ENCODE peak calls at places on chromosomes 2 and 18, in six cellular contexts. M is dorsolateral prefrontal cortex, J is upper lobe of right lung, Z is cardiac muscle cell, U is heart right ventricle, X is brain microvascular endothelial cell. O is an unnamed sample.

GRCh38 chr2:108965540-108966299 is 23.3 kb downstream of the EDAR start:
- DNase-seq in M (no peak), J (no peak), Z (no peak), U (no peak), X (no peak), O (no peak)

GRCh38 chr2:241900251-241901017 is 30.9 kb downstream of the RTP5 start:
- DNase-seq in M (peak; percentile 22), J (peak; percentile 53), Z (no peak), U (peak; percentile 41), X (no peak), O (no peak)

GRCh38 chr2:234292205-234292954 is 204.5 kb downstream of the ARL4C start:
- DNase-seq in M (no peak), J (no peak), Z (peak; percentile 90), U (no peak), X (peak; percentile 56), O (no peak)

GRCh38 chr2:79686884-79687283 is 174.0 kb downstream of the CTNNA2 start:
- DNase-seq in M (no peak), J (no peak), Z (no peak), U (no peak), X (no peak), O (no peak)

GRCh38 chr2:12658287-12658945 is 58.3 kb upstream of the TRIB2 start:
- DNase-seq in M (no peak), J (no peak), Z (no peak), U (no peak), X (no peak), O (no peak)

GRCh38 chr2:186783254-186783653 is 65.7 kb downstream of the ZSWIM2 start:
- DNase-seq in M (no peak), J (no peak), Z (no peak), U (no peak), X (no peak), O (no peak)

GRCh38 chr2:153059338-153060052 is 341.1 kb downstream of the ARL6IP6 start:
- DNase-seq in M (no peak), J (no peak), Z (no peak), U (no peak), X (no peak), O (no peak)

GRCh38 chr2:220432645-220433044 is 805.2 kb downstream of the SLC4A3 start:
- DNase-seq in M (no peak), J (no peak), Z (no peak), U (no peak), X (no peak), O (no peak)

GRCh38 chr2:23301151-23301550 is 83.8 kb upstream of the KLHL29 start:
- DNase-seq in M (no peak), J (no peak), Z (no peak), U (no peak), X (peak; percentile 10), O (no peak)

DNA sequence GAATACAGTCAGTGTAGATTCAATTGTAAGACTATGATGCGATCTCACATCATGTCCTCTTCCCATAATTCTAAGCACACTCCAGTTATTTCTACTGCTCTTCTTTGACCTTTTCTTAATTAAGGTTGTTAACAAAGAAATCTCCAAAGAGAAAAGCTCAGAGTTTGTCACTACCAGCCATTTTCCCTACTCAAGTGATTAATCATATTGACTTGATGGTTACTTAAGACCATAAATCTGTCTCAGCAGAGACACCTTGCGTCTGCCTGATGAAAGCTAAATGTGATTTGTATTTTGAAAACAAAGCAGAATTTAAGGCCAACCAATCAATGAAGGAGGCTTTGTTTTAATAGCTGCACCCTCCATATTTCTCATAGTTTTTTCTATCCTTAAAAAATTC is 130.3 kb downstream of the DTNA start:
- DNase-seq in M (no peak), J (no peak), Z (no peak), U (no peak), X (no peak), O (no peak)
- TF ChIP-seq CTCF in M (no peak), J (no peak), Z (no peak), U (no peak), X (no peak), O (no peak)

DNA sequence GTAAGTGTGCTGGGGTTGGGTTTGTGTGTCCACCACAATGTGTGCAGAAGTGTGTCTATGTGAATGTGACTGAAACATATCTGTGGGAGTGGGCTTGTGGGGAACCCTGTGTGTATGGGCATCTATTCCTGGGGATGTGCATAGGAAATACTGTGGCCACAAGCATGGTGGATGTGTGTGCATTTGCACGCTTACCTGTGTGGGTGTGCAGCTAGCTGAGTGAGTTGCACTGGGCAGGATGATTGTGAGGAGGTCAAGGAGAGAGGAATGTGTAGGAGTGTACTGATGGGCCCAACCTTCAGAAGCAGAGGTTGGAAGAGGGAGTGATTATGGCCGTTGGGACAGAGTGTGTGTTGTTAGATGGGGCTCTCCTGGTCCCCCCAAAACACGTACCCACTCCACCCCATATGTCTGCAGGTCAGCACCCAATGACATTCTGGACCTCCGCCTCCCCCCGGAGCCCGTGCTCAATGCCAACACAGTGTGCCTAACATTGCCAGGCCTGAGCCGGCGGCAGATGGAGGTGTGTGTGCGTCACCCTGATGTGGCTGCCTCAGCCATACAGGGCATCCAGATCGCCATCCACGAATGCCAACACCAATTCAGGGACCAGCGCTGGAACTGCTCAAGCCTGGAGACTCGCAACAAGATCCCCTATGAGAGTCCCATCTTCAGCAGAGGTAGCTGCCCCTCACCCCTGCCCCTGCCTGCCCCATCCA is 1.3 kb downstream of the WNT10A start:
- DNase-seq in M (no peak), J (no peak), Z (no peak), U (no peak), X (no peak), O (no peak)
- H3K27me3 ChIP-seq in M (peaks cover 41% of the 10 kb centered on the region), J (peaks cover 59% of the 10 kb centered on the region), Z (peaks cover 100% of the 10 kb centered on the region), U (peaks cover 86% of the 10 kb centered on the region), X (peaks cover 80% of the 10 kb centered on the region), O (peaks cover 84% of the 10 kb centered on the region)

GRCh38 chr2:216665717-216666116 is 29.6 kb downstream of the IGFBP5 start:
- DNase-seq in M (no peak), J (no peak), Z (peak; percentile 34), U (no peak), X (no peak), O (no peak)

GRCh38 chr2:216663846-216664245 is 30.6 kb downstream of the IGFBP2 start:
- DNase-seq in M (no peak), J (no peak), Z (no peak), U (no peak), X (no peak), O (no peak)

GRCh38 chr2:216663106-216663505 is 29.9 kb downstream of the IGFBP2 start:
- DNase-seq in M (no peak), J (no peak), Z (no peak), U (no peak), X (no peak), O (no peak)

GRCh38 chr2:216665240-216665639 is 30.1 kb downstream of the IGFBP5 start:
- DNase-seq in M (no peak), J (no peak), Z (peak; percentile 68), U (no peak), X (no peak), O (no peak)

DNA sequence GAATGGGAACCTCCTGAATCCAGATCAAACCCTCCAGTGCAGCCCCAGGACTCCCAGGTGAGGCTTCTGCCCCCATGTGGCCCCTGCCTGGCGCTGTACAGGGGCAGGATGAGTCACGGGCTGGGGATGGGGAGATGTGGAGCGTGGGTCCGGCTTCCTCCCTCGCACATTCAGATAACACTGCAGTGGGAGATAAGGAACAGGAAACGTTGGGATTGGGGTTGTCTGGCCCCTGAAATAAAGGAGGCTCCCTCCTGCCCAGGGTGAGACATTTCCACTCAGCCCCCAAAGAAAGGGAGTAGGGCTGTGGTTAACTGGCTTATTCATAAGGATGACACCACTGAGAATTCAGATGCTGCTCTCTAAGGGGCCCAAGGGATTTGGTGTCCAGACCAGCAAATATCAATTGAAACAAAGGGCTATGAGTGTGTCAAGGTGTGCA is 30.7 kb downstream of the IGFBP5 start:
- DNase-seq in M (no peak), J (no peak), Z (peak; percentile 58), U (no peak), X (peak; percentile 50), O (no peak)
- TF ChIP-seq CTCF in M (no peak), J (no peak), Z (peak; percentile 32), U (no peak), X (peak; percentile 59), O (peak; percentile 30)

DNA sequence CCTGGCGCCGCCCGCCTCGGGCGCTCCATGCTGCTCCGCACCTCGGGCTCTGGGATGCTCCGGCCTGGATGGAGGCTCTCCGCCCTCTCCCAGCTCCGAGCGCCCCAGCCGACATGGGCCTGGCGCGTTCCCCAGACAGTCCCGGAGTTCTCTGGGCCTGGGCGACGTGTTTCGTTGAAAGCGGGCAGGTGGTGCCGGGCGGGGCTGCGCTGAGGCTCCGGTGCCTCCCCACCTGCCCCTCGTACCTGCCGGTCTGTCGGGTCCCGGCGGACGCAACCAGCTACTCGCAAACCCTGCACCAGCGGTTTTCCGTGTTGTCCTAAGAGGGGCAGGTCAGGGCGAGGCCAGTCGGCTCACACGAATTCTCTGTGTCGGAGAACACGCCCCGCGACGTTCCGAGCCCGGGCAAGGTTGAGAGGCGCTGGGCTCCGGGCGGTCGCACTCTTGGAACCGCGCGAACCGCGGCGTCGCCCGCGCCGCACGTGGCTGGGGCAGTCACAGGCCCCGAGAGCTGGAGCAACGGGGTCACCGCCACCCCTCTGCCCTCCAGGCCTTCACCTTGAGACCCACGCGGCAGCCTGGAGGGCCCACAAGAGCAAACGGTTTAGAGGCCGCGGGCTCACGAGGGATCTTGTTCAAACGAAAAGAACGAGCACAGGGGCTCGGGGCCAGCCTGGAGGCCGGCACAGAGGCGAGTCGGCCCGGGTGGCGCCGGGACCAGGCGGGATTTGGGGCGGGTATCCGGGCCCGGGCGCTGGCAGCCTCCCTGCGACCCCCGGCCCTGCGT is 4.2 kb upstream of the SIX2 start:
- DNase-seq in M (no peak), J (no peak), Z (peak; percentile 29), U (no peak), X (no peak), O (no peak)
- H3K27me3 ChIP-seq in M (peaks cover 74% of the 10 kb centered on the region), J (peaks cover 86% of the 10 kb centered on the region), Z (peaks cover 68% of the 10 kb centered on the region), U (peaks cover 88% of the 10 kb centered on the region), X (no peaks in the 10 kb centered on the region), O (peaks cover 86% of the 10 kb centered on the region)

DNA sequence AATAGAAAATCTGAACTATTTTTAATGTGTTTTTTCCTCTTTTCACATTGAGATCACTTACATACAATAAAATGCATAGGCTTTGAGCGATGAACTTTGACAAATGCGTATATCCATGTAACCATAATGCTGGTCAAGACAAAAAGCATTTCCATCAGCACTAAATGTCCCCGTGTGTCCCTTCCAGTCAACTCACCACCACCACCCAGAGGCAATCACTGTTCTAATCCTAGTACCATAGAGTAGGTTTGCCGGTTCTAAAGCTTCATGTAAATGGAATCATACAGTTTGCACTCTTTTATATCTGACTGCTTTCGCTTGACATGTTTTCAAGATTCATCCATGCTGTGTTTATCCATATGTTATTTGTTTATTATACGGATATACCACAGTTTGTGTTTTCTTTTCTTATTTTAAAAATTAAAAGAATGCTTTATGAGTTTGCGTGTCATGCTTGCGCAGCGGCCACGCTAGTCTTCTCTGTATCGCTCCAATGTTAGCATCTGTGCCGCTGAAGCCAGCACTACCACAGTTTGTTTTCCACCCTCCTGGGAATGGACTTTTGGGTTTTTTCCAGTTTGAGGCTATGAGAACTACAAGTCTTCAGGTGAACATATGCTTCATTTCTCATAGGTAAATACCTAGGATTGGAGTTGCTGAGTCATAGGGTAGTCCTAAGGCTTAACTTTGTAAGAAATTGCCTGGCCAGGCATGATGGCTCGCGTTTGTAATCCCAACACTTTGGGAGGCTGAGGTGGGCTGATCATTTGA is 197.5 kb upstream of the CHAC2 start:
- DNase-seq in M (no peak), J (no peak), Z (no peak), U (no peak), X (no peak), O (no peak)
- TF ChIP-seq CTCF in M (peak; percentile 14), J (no peak), Z (no peak), U (no peak), X (no peak), O (no peak)

O was measured in AG04450.